ENCODE peak calls at places on chromosomes 11 and 22, in six cellular contexts. D is breast epithelium, K is choroid plexus epithelial cell, O is AG09309, P is transverse colon, X is colonic mucosa. J is an unnamed sample.

GRCh38 chr11:131253885-131254204 is 116.6 kb upstream of the NTM start:
- DNase-seq in D (no peak), K (peak), O (no peak), P (no peak), X (no peak), J (no peak)

GRCh38 chr22:28857288-28857687 is 26.1 kb upstream of the ZNRF3 start:
- DNase-seq in D (no peak), K (no peak), O (no peak), P (no peak), X (no peak), J (no peak)

GRCh38 chr11:66497206-66497605 is 13.2 kb upstream of the BBS1 start:
- DNase-seq in D (no peak), K (no peak), O (no peak), P (no peak), X (no peak), J (no peak)

GRCh38 chr11:71383461-71383860 is 64.7 kb downstream of the DHCR7 start:
- DNase-seq in D (no peak), K (no peak), O (no peak), P (no peak), X (no peak), J (no peak)

GRCh38 chr22:39967103-39967829 is 7.1 kb downstream of the TMA7B start:
- DNase-seq in D (no peak), K (peak), O (no peak), P (peak), X (peak), J (no peak)

GRCh38 chr11:111633756-111634362 is 31.6 kb downstream of the SIK2 start:
- DNase-seq in D (no peak), K (peak), O (no peak), P (no peak), X (no peak), J (no peak)

GRCh38 chr11:61098778-61099177 is 3.5 kb upstream of the CD5 start:
- DNase-seq in D (no peak), K (no peak), O (no peak), P (no peak), X (no peak), J (no peak)

GRCh38 chr11:2178906-2179494 is 7.4 kb upstream of the TH start:
- DNase-seq in D (no peak), K (peak), O (no peak), P (no peak), X (no peak), J (no peak)

GRCh38 chr11:19978668-19979518 is 181.4 kb downstream of the DBX1 start:
- DNase-seq in D (no peak), K (peak), O (peak), P (no peak), X (no peak), J (no peak)

GRCh38 chr22:29946220-29946619 is 63.2 kb downstream of the MTMR3 start:
- DNase-seq in D (no peak), K (no peak), O (no peak), P (no peak), X (no peak), J (no peak)

GRCh38 chr11:11856638-11857037 is 14.9 kb downstream of the USP47 start:
- DNase-seq in D (no peak), K (peak), O (no peak), P (no peak), X (no peak), J (no peak)

GRCh38 chr11:32081129-32081641 is 9.7 kb upstream of the RCN1 start:
- DNase-seq in D (no peak), K (peak), O (no peak), P (no peak), X (no peak), J (no peak)

GRCh38 chr11:106061249-106061794 is 15.8 kb downstream of the KBTBD3 start:
- DNase-seq in D (no peak), K (no peak), O (no peak), P (no peak), X (no peak), J (no peak)

GRCh38 chr11:24949406-24949805 is 452.6 kb downstream of the LUZP2 start:
- DNase-seq in D (no peak), K (no peak), O (no peak), P (no peak), X (no peak), J (peak)

GRCh38 chr22:42179616-42180015 is 49.0 kb upstream of the CYP2D6 start:
- DNase-seq in D (no peak), K (peak), O (peak), P (no peak), X (no peak), J (no peak)

GRCh38 chr11:63592975-63593395 is 21.2 kb downstream of the PLAAT3 start:
- DNase-seq in D (no peak), K (peak), O (no peak), P (peak), X (no peak), J (no peak)

GRCh38 chr11:92251980-92252379 is 27.4 kb downstream of the FAT3 start:
- DNase-seq in D (no peak), K (peak), O (no peak), P (no peak), X (no peak), J (no peak)

GRCh38 chr11:69307421-69307820 is 13.5 kb downstream of the MYEOV start:
- DNase-seq in D (no peak), K (no peak), O (no peak), P (no peak), X (no peak), J (no peak)

GRCh38 chr11:130208241-130209127 is 48.9 kb downstream of the ST14 start:
- DNase-seq in D (no peak), K (no peak), O (no peak), P (peak), X (peak), J (no peak)

GRCh38 chr11:73072935-73073481 is 69.1 kb downstream of the FCHSD2 start:
- DNase-seq in D (no peak), K (peak), O (no peak), P (no peak), X (peak), J (peak)

GRCh38 chr11:122486793-122487495 is 168.6 kb upstream of the UBASH3B start:
- DNase-seq in D (no peak), K (no peak), O (no peak), P (no peak), X (no peak), J (no peak)

GRCh38 chr11:17734986-17735822 is 623 bp downstream of the KCNC1 start:
- DNase-seq in D (peak), K (peak), O (peak), P (peak), X (peak), J (peak)

GRCh38 chr22:34943830-34944229 is 122.1 kb upstream of the ISX start:
- DNase-seq in D (no peak), K (no peak), O (no peak), P (no peak), X (no peak), J (no peak)

GRCh38 chr11:86816251-86816726 is 15.9 kb downstream of the PRSS23 start:
- DNase-seq in D (no peak), K (peak), O (no peak), P (no peak), X (no peak), J (no peak)

GRCh38 chr11:112961751-112962747 is 829 bp downstream of the NCAM1 start:
- DNase-seq in D (no peak), K (no peak), O (no peak), P (peak), X (peak), J (no peak)

GRCh38 chr22:27123880-27124279 is 466.5 kb downstream of the MIAT start:
- DNase-seq in D (no peak), K (no peak), O (no peak), P (no peak), X (no peak), J (no peak)

GRCh38 chr11:88484873-88485621 is 147.5 kb upstream of the CTSC start:
- DNase-seq in D (no peak), K (peak), O (no peak), P (peak), X (peak), J (peak)

GRCh38 chr22:38066381-38067027 is 9.3 kb downstream of the PICK1 start:
- DNase-seq in D (no peak), K (no peak), O (no peak), P (no peak), X (no peak), J (no peak)

GRCh38 chr11:125833016-125833415 is at the start of gene PATE4:
- DNase-seq in D (no peak), K (no peak), O (no peak), P (no peak), X (no peak), J (no peak)

GRCh38 chr11:74702383-74703007 is 28.7 kb downstream of the CHRDL2 start:
- DNase-seq in D (no peak), K (peak), O (no peak), P (peak), X (peak), J (peak)

GRCh38 chr22:49344196-49344595 is 483.5 kb downstream of the BRD1 start:
- DNase-seq in D (no peak), K (no peak), O (no peak), P (no peak), X (no peak), J (no peak)

GRCh38 chr22:39520874-39521857 is 804 bp downstream of the ATF4 start:
- DNase-seq in D (peak), K (peak), O (no peak), P (peak), X (peak), J (no peak)

GRCh38 chr11:35134403-35135126 is 4.4 kb upstream of the CD44 start:
- DNase-seq in D (no peak), K (no peak), O (no peak), P (no peak), X (no peak), J (no peak)

GRCh38 chr11:36500315-36500721 is 9.8 kb downstream of the TRAF6 start:
- DNase-seq in D (no peak), K (peak), O (peak), P (peak), X (peak), J (no peak)

GRCh38 chr11:123268118-123268517 is 73.1 kb upstream of the CLMP start:
- DNase-seq in D (no peak), K (no peak), O (no peak), P (no peak), X (no peak), J (peak)

GRCh38 chr11:31795706-31796522 is 15.2 kb downstream of the PAX6 start:
- DNase-seq in D (no peak), K (no peak), O (no peak), P (no peak), X (no peak), J (no peak)

GRCh38 chr11:2794947-2795346 is 90.6 kb downstream of the CDKN1C start:
- DNase-seq in D (peak), K (no peak), O (no peak), P (peak), X (no peak), J (no peak)

GRCh38 chr11:85431319-85431718 is 195.8 kb downstream of the DLG2 start:
- DNase-seq in D (no peak), K (no peak), O (no peak), P (no peak), X (no peak), J (no peak)

GRCh38 chr11:44577231-44577834 is 11.9 kb downstream of the CD82 start:
- DNase-seq in D (peak), K (no peak), O (no peak), P (no peak), X (no peak), J (no peak)

GRCh38 chr11:66616379-66617147 is at the start of gene RBM14:
- DNase-seq in D (peak), K (peak), O (peak), P (peak), X (peak), J (peak)

DNA sequence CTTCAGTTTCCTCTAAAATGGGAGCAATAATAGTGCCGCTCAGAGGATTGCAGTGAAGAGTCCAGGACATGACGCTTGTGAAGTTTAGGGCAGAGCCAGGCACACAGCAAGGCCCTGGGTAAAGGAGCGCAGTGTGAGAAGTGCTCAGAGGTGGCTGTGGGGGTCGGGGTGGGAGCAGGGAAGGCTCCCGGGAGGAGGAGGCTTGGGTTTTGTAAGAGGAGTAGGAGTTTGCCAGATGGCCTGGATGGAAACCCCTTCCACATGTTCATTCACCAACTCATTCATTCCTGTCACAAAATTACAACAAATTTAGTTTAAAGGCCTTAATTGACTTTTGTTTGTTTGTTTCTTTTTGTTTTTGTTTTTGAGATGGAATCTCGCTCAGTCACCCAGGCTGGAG is 17.0 kb downstream of the CRYBB2 start:
- DNase-seq in D (no peak), K (no peak), O (no peak), P (no peak), X (no peak), J (no peak)
- H3K4me3 ChIP-seq in D (no peak), K (no peak), O (no peak), P (no peak), X (no peak), J (no peak)

GRCh38 chr11:119092880-119093665 is 8.4 kb downstream of the HMBS start:
- DNase-seq in D (no peak), K (peak), O (no peak), P (no peak), X (no peak), J (no peak)

GRCh38 chr11:119093666-119093950 is 8.0 kb downstream of the DPAGT1 start:
- DNase-seq in D (no peak), K (no peak), O (no peak), P (no peak), X (no peak), J (no peak)

GRCh38 chr11:119094816-119095065 is 6.9 kb downstream of the DPAGT1 start:
- DNase-seq in D (peak), K (peak), O (peak), P (peak), X (peak), J (peak)

GRCh38 chr11:119093951-119094815 is 7.5 kb downstream of the DPAGT1 start:
- DNase-seq in D (no peak), K (peak), O (no peak), P (peak), X (peak), J (no peak)

GRCh38 chr11:119095066-119095880 is 6.4 kb downstream of the DPAGT1 start:
- DNase-seq in D (peak), K (peak), O (peak), P (peak), X (peak), J (peak)
- TF ChIP-seq CTCF in D (no peak), K (peak), O (no peak), P (peak), X (no peak), J (peak)

DNA sequence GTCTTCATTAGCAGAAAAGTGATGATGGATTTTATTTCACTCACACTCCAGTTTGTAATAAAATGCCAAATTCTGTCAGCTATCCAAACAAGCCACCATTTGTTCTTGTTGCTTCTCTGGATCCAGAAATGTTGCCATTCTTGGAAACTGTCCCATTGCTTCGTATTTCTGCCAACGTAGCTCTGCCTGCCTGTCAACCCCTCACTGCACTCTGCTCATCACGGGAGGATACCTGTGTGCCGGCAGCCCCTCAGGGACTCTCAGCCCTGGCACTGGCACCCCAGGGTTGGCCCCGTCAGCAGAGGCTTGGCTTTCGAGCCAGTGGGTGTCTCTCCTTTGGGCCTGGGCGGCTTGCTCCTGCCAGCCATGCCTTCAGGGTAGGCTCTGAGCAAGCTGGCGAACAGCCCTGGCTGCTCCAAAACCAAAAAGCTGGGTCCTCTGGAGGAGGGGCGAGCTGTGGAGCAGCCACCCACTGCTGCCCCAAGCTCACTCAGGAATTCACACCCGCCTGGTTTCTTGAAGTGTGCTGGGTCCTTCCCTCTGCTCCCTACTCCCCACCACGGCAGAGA is 6.3 kb downstream of the YDJC start:
- DNase-seq in D (no peak), K (no peak), O (no peak), P (no peak), X (no peak), J (peak)
- H3K4me3 ChIP-seq in D (no peak), K (no peak), O (no peak), P (no peak), X (no peak), J (no peak)

DNA sequence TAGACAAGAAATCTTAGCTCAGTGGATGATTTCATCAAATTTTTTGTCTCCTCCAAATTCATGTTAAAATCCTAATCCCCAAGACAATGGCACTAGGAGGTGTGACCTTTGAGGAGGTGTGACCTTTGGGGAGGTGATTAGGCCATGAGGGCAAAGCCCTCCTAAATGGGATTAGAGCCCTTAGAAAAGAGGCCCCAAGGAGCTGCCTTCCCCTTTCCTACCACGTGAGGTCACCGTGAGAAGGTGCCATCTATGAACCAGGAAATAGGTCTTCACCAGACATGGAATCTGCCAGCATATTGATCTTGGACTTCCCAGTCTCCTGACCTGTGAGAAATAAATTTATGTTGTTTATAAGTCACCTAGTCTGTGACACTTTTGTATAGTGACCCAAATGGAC is 138.7 kb downstream of the TRIM29 start:
- DNase-seq in D (no peak), K (no peak), O (no peak), P (no peak), X (no peak), J (no peak)
- TF ChIP-seq CTCF in D (no peak), K (no peak), O (peak), P (no peak), X (no peak), J (peak)

GRCh38 chr11:83682645-83682973 is 396.4 kb upstream of the CCDC90B start:
- DNase-seq in D (no peak), K (no peak), O (no peak), P (no peak), X (no peak), J (no peak)
- H3K4me3 ChIP-seq in D (no peak), K (no peak), O (no peak), P (no peak), X (no peak), J (no peak)

GRCh38 chr11:59394186-59394585 is 32.0 kb downstream of the OR5A2 start:
- DNase-seq in D (no peak), K (no peak), O (no peak), P (no peak), X (no peak), J (no peak)
- TF ChIP-seq CTCF in D (no peak), K (no peak), O (no peak), P (no peak), X (no peak), J (no peak)

GRCh38 chr11:128098840-128099239 is 488.5 kb downstream of the ETS1 start:
- DNase-seq in D (no peak), K (no peak), O (no peak), P (no peak), X (no peak), J (no peak)
- H3K4me3 ChIP-seq in D (no peak), K (no peak), O (no peak), P (no peak), X (no peak), J (no peak)

DNA sequence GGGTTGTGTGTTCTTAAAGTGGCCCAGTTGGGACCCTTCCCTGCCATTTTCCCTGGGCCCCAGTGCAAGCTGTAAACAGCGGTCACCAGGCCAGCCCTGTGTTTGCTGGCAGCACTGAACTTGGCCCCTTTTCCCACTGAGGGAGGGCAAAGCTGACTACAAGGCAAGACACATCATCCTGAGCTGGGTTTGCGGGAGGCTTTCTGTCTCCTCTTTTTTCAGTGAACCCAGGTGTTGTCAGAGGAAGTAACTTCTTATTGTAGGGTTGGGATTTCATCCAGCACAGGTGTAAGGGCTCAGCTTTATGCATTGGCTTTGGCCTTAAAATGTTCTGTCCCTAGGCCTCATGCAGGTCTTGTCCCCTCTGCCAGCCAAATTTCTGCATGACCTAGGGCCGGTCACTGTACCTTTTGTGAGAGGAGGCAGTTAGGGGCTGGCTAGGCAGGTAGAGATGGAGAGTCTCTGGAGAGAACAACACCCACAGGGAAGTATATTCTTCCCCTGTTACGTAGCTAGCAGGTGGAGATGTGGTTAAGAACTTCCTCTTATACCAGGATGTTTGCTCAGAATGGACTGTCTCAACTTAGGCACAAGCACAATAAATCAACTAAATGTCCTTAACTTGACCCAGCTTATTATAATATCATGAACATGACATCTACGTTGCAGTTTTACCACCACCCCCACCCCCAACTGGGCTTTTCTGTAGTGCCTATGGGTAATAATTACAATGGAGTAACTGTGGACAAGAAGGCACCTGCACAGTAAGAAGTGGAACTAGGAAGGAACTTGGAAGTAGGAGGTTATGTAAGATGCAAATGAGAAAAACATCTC is 60.5 kb upstream of the MPEG1 start:
- DNase-seq in D (no peak), K (no peak), O (no peak), P (peak), X (peak), J (peak)
- TF ChIP-seq CTCF in D (no peak), K (no peak), O (no peak), P (no peak), X (no peak), J (no peak)

DNA sequence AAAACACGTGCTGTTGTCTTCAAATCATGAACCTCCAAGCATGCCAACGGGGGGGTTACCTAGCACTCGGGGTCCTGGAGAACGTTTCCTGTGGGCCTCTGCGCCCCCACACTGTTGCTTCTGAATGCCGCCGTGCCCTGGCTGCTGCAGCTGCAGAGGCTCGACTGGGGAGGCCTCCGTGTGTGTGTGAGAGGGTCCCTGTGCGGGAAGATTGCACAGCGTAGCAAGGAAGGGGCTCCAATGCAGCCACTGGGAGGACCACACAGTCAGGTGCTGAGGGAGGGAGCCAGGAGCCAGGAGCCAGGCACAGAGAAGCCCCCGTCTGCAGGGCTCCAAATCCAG is 1322.3 kb downstream of the TBC1D22A start:
- DNase-seq in D (no peak), K (no peak), O (no peak), P (no peak), X (no peak), J (no peak)
- H3K4me3 ChIP-seq in D (no peak), K (no peak), O (no peak), P (no peak), X (no peak), J (no peak)

J was measured in LNCaP clone FGC.